ENCODE peak calls at places on chromosomes 4 and X, in six cellular contexts. Z, P, V, X, U and N are unnamed samples.

GRCh38 chr4:185958094-185958493 is 110.9 kb upstream of the TLR3 start:
- DNase-seq in X (no peak), Z (no peak), P (no peak), U (no peak), V (no peak), N (no peak)

GRCh38 chrX:110021180-110022022 is 18.5 kb downstream of the TMEM164 start:
- DNase-seq in P (no peak), X (peak), V (no peak), Z (no peak), U (no peak), N (no peak)

GRCh38 chr4:73593631-73594241 is 26.5 kb downstream of the RASSF6 start:
- DNase-seq in U (no peak), P (no peak), Z (no peak), X (no peak), V (no peak), N (peak)

GRCh38 chr4:78439328-78439727 is 112.2 kb upstream of the ANXA3 start:
- DNase-seq in V (no peak), P (no peak), X (no peak), Z (no peak), U (no peak), N (no peak)

GRCh38 chrX:6169407-6169806 is 59.3 kb downstream of the NLGN4X start:
- DNase-seq in P (no peak), U (no peak), Z (no peak), V (no peak), X (no peak), N (no peak)

GRCh38 chr4:182144621-182145359 is 98.4 kb upstream of the TENM3 start:
- DNase-seq in X (no peak), P (no peak), Z (peak), U (peak), V (no peak), N (no peak)

GRCh38 chrX:12814434-12814833 is 23.2 kb downstream of the PRPS2 start:
- DNase-seq in Z (no peak), P (no peak), X (peak), V (no peak), U (no peak), N (peak)

GRCh38 chr4:37826282-37827029 is at the start of gene PGM2:
- DNase-seq in U (peak), P (peak), V (peak), Z (peak), X (peak), N (peak)

GRCh38 chrX:13533726-13534125 is 35.7 kb upstream of the EGFL6 start:
- DNase-seq in U (no peak), V (no peak), Z (no peak), P (no peak), X (peak), N (no peak)

GRCh38 chrX:81537723-81538122 is 335.8 kb downstream of the SH3BGRL start:
- DNase-seq in X (no peak), Z (no peak), U (no peak), P (no peak), V (no peak), N (no peak)

GRCh38 chr4:102430511-102430910 is 70.6 kb upstream of the NFKB1 start:
- DNase-seq in P (no peak), Z (no peak), U (no peak), X (no peak), V (no peak), N (no peak)

GRCh38 chrX:139823806-139824205 is 109.0 kb downstream of the ATP11C start:
- DNase-seq in U (no peak), P (no peak), V (no peak), Z (no peak), X (no peak), N (no peak)

GRCh38 chrX:45806410-45807121 is 605.9 kb upstream of the DIPK2B start:
- DNase-seq in Z (no peak), V (no peak), X (peak), P (no peak), U (no peak), N (peak)

GRCh38 chr4:143397887-143398286 is 61.2 kb downstream of the GAB1 start:
- DNase-seq in V (no peak), P (no peak), U (no peak), Z (no peak), X (no peak), N (no peak)

GRCh38 chr4:21949073-21949457 is 493 bp upstream of the KCNIP4 start:
- DNase-seq in X (no peak), U (no peak), Z (peak), P (no peak), V (no peak), N (no peak)

GRCh38 chrX:135596495-135596894 is 76.0 kb downstream of the INTS6L start:
- DNase-seq in X (no peak), U (peak), P (no peak), V (no peak), Z (no peak), N (no peak)

GRCh38 chr4:173218411-173219125 is 50.0 kb downstream of the GALNT7 start:
- DNase-seq in U (no peak), X (peak), P (no peak), V (no peak), Z (no peak), N (no peak)

GRCh38 chrX:122055450-122055849 is 1008.0 kb downstream of the GLUD2 start:
- DNase-seq in Z (no peak), X (no peak), V (no peak), U (no peak), P (no peak), N (no peak)

GRCh38 chr4:60868232-60868960 is 331.7 kb upstream of the ADGRL3 start:
- DNase-seq in P (no peak), X (no peak), V (no peak), U (no peak), Z (no peak), N (no peak)